ENCODE peak calls at places on chromosomes 1 and 21, in six cellular contexts. S is A549, K is K562, H is GM12878, R is HepG2, Q is upper lobe of left lung. P is an unnamed sample.

GRCh38 chr1:14156543-14156942 is 441.9 kb upstream of the KAZN start:
- ATAC-seq in S (no peak), K (no peak), H (no peak), R (no peak), Q (no peak), P (no peak)

GRCh38 chr1:230857077-230857476 is 11.2 kb downstream of the C1orf198 start:
- ATAC-seq in S (no peak), K (no peak), H (no peak), R (no peak), Q (no peak), P (peak; percentile 21)

GRCh38 chr21:42539342-42539741 is 25.7 kb downstream of the SLC37A1 start:
- ATAC-seq in S (no peak), K (no peak), H (no peak), R (no peak), Q (no peak), P (no peak)

GRCh38 chr1:96962807-96963206 is 241.2 kb downstream of the PTBP2 start:
- ATAC-seq in S (no peak), K (no peak), H (no peak), R (no peak), Q (peak; percentile 63), P (no peak)

GRCh38 chr1:180003026-180003695 is 48.6 kb downstream of the CEP350 start:
- ATAC-seq in S (no peak), K (peak; percentile 23), H (peak; percentile 94), R (no peak), Q (no peak), P (no peak)

GRCh38 chr1:113858418-113858817 is 13.1 kb downstream of the PTPN22 start:
- ATAC-seq in S (no peak), K (peak; percentile 12), H (peak; percentile 86), R (no peak), Q (no peak), P (no peak)

GRCh38 chr1:184310157-184310819 is 76.5 kb upstream of the C1orf21 start:
- ATAC-seq in S (no peak), K (no peak), H (no peak), R (peak; percentile 65), Q (no peak), P (no peak)

GRCh38 chr1:154730251-154730650 is 122.3 kb upstream of the ADAR start:
- ATAC-seq in S (peak; percentile 76), K (peak; percentile 39), H (no peak), R (no peak), Q (peak; percentile 9), P (no peak)

GRCh38 chr1:19828546-19828945 is 13.5 kb upstream of the RNF186 start:
- ATAC-seq in S (no peak), K (no peak), H (no peak), R (no peak), Q (no peak), P (no peak)

GRCh38 chr1:3868464-3869006 is 11.3 kb downstream of the DFFB start:
- ATAC-seq in S (no peak), K (no peak), H (no peak), R (no peak), Q (peak; percentile 54), P (no peak)

GRCh38 chr1:18118078-18118477 is 10.5 kb downstream of the IGSF21 start:
- ATAC-seq in S (no peak), K (no peak), H (no peak), R (no peak), Q (peak; percentile 50), P (no peak)

GRCh38 chr1:27795601-27796000 is 22.6 kb downstream of the STX12 start:
- ATAC-seq in S (no peak), K (no peak), H (no peak), R (no peak), Q (no peak), P (no peak)

GRCh38 chr1:100671604-100672003 is 47.9 kb upstream of the VCAM1 start:
- ATAC-seq in S (no peak), K (no peak), H (no peak), R (no peak), Q (no peak), P (no peak)

GRCh38 chr1:18875107-18875795 is 15.8 kb upstream of the TAS1R2 start:
- ATAC-seq in S (peak; percentile 97), K (peak; percentile 98), H (peak; percentile 93), R (peak; percentile 72), Q (peak; percentile 80), P (peak; percentile 75)

GRCh38 chr21:42258885-42259407 is 40.0 kb downstream of the ABCG1 start:
- ATAC-seq in S (no peak), K (no peak), H (no peak), R (no peak), Q (no peak), P (no peak)

GRCh38 chr1:65539272-65540131 is 119.0 kb downstream of the LEPR start:
- ATAC-seq in S (no peak), K (peak; percentile 74), H (no peak), R (no peak), Q (no peak), P (no peak)

GRCh38 chr1:92298213-92298572 is 594 bp downstream of the GLMN start:
- ATAC-seq in S (peak; percentile 1), K (no peak), H (no peak), R (no peak), Q (no peak), P (no peak)

GRCh38 chr1:22112505-22112904 is 30.4 kb downstream of the WNT4 start:
- ATAC-seq in S (no peak), K (no peak), H (no peak), R (no peak), Q (no peak), P (no peak)

GRCh38 chr1:92476071-92476607 is 10.6 kb downstream of the GFI1 start:
- ATAC-seq in S (no peak), K (no peak), H (peak; percentile 56), R (no peak), Q (peak; percentile 12), P (peak; percentile 28)

GRCh38 chr1:41783189-41783639 is 135.5 kb downstream of the HIVEP3 start:
- ATAC-seq in S (peak; percentile 93), K (no peak), H (no peak), R (no peak), Q (no peak), P (no peak)

GRCh38 chr1:37288900-37289299 is 185.5 kb upstream of the ZC3H12A start:
- ATAC-seq in S (no peak), K (peak; percentile 68), H (peak; percentile 99), R (no peak), Q (peak; percentile 15), P (no peak)

GRCh38 chr1:24203404-24203803 is 16.3 kb upstream of the IFNLR1 start:
- ATAC-seq in S (no peak), K (no peak), H (peak; percentile 74), R (no peak), Q (no peak), P (no peak)

GRCh38 chr1:7898962-7899361 is 41.7 kb downstream of the TNFRSF9 start:
- ATAC-seq in S (no peak), K (no peak), H (no peak), R (no peak), Q (no peak), P (no peak)

GRCh38 chr1:119799599-119800177 is 11.6 kb downstream of the REG4 start:
- ATAC-seq in S (no peak), K (no peak), H (no peak), R (peak; percentile 64), Q (no peak), P (no peak)

GRCh38 chr1:220788146-220788545 is 1.4 kb downstream of the MTARC1 start:
- ATAC-seq in S (no peak), K (no peak), H (no peak), R (no peak), Q (no peak), P (no peak)

GRCh38 chr1:172537366-172537765 is 4.4 kb downstream of the SUCO start:
- ATAC-seq in S (no peak), K (no peak), H (no peak), R (no peak), Q (no peak), P (no peak)
- H3K4me1 ChIP-seq in S (peaks cover 26% of the 10 kb centered on the region), K (peaks cover 5% of the 10 kb centered on the region), H (no peaks in the 10 kb centered on the region), R (peaks cover 46% of the 10 kb centered on the region), Q (peaks cover 38% of the 10 kb centered on the region), P (peaks cover 68% of the 10 kb centered on the region)

GRCh38 chr1:192766876-192767275 is 42.0 kb upstream of the RGS2 start:
- ATAC-seq in S (no peak), K (no peak), H (no peak), R (no peak), Q (no peak), P (no peak)
- TF ChIP-seq CTCF in S (no peak), K (no peak), H (no peak), R (no peak), Q (no peak), P (no peak)

GRCh38 chr1:33342041-33342723 is 21.3 kb upstream of the A3GALT2 start:
- ATAC-seq in S (peak; percentile 91), K (no peak), H (peak; percentile 54), R (peak; percentile 90), Q (peak; percentile 71), P (peak; percentile 65)

GRCh38 chr1:33337994-33338494 is 17.1 kb upstream of the A3GALT2 start:
- ATAC-seq in S (no peak), K (no peak), H (no peak), R (no peak), Q (peak; percentile 18), P (peak; percentile 27)

GRCh38 chr1:33338495-33339211 is 17.8 kb upstream of the A3GALT2 start:
- ATAC-seq in S (no peak), K (peak; percentile 60), H (no peak), R (no peak), Q (peak; percentile 88), P (peak; percentile 88)

GRCh38 chr1:33341190-33341589 is 20.3 kb upstream of the A3GALT2 start:
- ATAC-seq in S (no peak), K (no peak), H (no peak), R (no peak), Q (no peak), P (no peak)

DNA sequence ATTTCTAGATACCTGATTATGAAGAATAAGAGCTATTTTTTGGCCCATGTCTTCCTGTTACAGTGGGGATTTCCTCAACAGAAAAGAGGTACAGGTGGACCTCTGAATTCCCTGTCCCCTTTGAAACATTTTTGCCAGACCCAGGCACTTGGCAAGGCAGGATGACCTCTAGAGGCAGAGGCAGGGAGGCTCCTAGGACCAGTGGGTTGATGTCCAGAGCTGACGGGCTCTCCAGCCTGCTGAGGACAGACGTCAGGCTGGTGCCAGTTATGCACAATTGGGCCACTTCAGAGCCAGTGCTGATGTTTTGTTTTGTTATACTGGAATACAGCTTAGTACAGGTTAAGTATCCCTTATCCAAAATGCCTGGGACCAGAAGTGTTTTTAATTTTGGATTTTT is 18.5 kb upstream of the A3GALT2 start:
- ATAC-seq in S (no peak), K (peak; percentile 47), H (no peak), R (peak; percentile 8), Q (no peak), P (no peak)
- TF ChIP-seq EP300 in S (no peak), K (no peak), H (no peak), R (no peak), Q (no peak), P (no peak)

DNA sequence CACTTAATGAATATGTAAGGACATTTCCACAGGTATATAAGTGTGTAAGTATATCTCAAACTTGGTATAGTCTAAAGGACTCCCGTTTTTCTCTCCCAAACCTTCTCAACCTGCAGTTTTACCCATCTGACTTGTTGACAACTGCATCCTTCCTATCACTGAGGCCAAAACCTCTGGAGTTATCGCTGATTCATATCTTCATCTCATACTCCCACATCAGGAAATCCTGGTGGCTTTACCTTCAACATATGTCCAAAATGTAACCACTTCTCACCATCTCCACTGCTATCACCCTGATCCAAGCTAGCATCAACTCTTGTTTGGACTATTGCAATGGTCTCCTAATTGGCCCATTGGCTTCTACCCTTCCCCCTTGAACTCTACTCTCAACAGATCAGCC is 30.4 kb downstream of the SLAMF6 start:
- ATAC-seq in S (no peak), K (no peak), H (no peak), R (no peak), Q (no peak), P (no peak)
- H3K4me1 ChIP-seq in S (no peaks in the 10 kb centered on the region), K (no peaks in the 10 kb centered on the region), H (peaks cover 17% of the 10 kb centered on the region), R (no peaks in the 10 kb centered on the region), Q (no peaks in the 10 kb centered on the region), P (no peaks in the 10 kb centered on the region)

GRCh38 chr1:48035371-48036141 is 38.4 kb upstream of the TRABD2B start:
- ATAC-seq in S (no peak), K (no peak), H (no peak), R (no peak), Q (no peak), P (no peak)
- TF ChIP-seq CTCF in S (no peak), K (no peak), H (no peak), R (no peak), Q (no peak), P (no peak)